ENCODE peak calls at places on chromosomes 5 and 9, in four cellular contexts. G is Caki2, C is GM04504, X is T1000. L is an unnamed sample.

GRCh38 chr9:130870491-130871381 is 25.9 kb downstream of the QRFP start:
- DNase-seq in G (peak; percentile 60), C (no peak), X (no peak), L (no peak)

GRCh38 chr5:151130922-151131891 is 26.4 kb downstream of the ANXA6 start:
- DNase-seq in G (no peak), C (no peak), X (no peak), L (no peak)

GRCh38 chr9:71003346-71003745 is 118.1 kb downstream of the TRPM3 start:
- DNase-seq in G (no peak), C (no peak), X (no peak), L (no peak)

GRCh38 chr5:41649659-41650058 is 139.3 kb upstream of the PLCXD3 start:
- DNase-seq in G (peak; percentile 17), C (no peak), X (no peak), L (no peak)

GRCh38 chr5:55063220-55063863 is 39.1 kb upstream of the GZMA start:
- DNase-seq in G (no peak), C (peak; percentile 18), X (no peak), L (no peak)

GRCh38 chr5:150113047-150113744 is 26.8 kb upstream of the CSF1R start:
- DNase-seq in G (no peak), C (no peak), X (no peak), L (no peak)

GRCh38 chr9:68507098-68507795 is 33.4 kb downstream of the TMEM252 start:
- DNase-seq in G (peak; percentile 19), C (no peak), X (no peak), L (no peak)

GRCh38 chr5:50975840-50976239 is 309.4 kb downstream of the PARP8 start:
- DNase-seq in G (no peak), C (no peak), X (no peak), L (no peak)

GRCh38 chr9:88342246-88342645 is 46.0 kb upstream of the SPIN1 start:
- DNase-seq in G (no peak), C (no peak), X (no peak), L (no peak)

GRCh38 chr5:108379722-108380530 is 2.0 kb downstream of the FBXL17 start:
- DNase-seq in G (no peak), C (no peak), X (no peak), L (no peak)

GRCh38 chr5:75337366-75338021 is 474 bp downstream of the HMGCR start:
- DNase-seq in G (peak; percentile 23), C (no peak), X (no peak), L (peak; percentile 70)

GRCh38 chr9:128055222-128056040 is 11.7 kb downstream of the NAIF1 start:
- DNase-seq in G (no peak), C (no peak), X (no peak), L (no peak)

GRCh38 chr5:1789838-1790462 is 9.7 kb downstream of the MRPL36 start:
- DNase-seq in G (no peak), C (no peak), X (no peak), L (no peak)

GRCh38 chr5:96533371-96533770 is 100.3 kb upstream of the PCSK1 start:
- DNase-seq in G (no peak), C (no peak), X (no peak), L (no peak)

GRCh38 chr5:173707392-173707791 is 90.9 kb upstream of the BOD1 start:
- DNase-seq in G (no peak), C (peak; percentile 61), X (peak; percentile 58), L (no peak)

GRCh38 chr9:104950838-104951237 is 22.9 kb upstream of the ABCA1 start:
- DNase-seq in G (no peak), C (no peak), X (no peak), L (no peak)

GRCh38 chr5:123951204-123951977 is 439.4 kb downstream of the CSNK1G3 start:
- DNase-seq in G (peak; percentile 27), C (peak; percentile 76), X (peak; percentile 31), L (no peak)

GRCh38 chr5:67020231-67020630 is 176.4 kb downstream of the CD180 start:
- DNase-seq in G (no peak), C (no peak), X (no peak), L (no peak)

GRCh38 chr5:55276771-55277170 is 30.7 kb downstream of the DHX29 start:
- DNase-seq in G (peak; percentile 41), C (peak; percentile 14), X (no peak), L (no peak)

GRCh38 chr9:120402741-120403542 is 177.0 kb downstream of the CDK5RAP2 start:
- DNase-seq in G (peak; percentile 98), C (peak; percentile 69), X (peak; percentile 84), L (peak; percentile 24)

GRCh38 chr5:82417776-82418607 is 139.8 kb upstream of the RPS23 start:
- DNase-seq in G (peak; percentile 37), C (no peak), X (no peak), L (no peak)

GRCh38 chr5:132751971-132752580 is 4.8 kb downstream of the CCNI2 start:
- DNase-seq in G (no peak), C (no peak), X (no peak), L (no peak)

GRCh38 chr5:151632524-151632923 is 41.4 kb upstream of the FAT2 start:
- DNase-seq in G (no peak), C (no peak), X (no peak), L (no peak)

GRCh38 chr5:150780816-150781221 is 2.3 kb downstream of the SMIM3 start:
- DNase-seq in G (no peak), C (peak; percentile 67), X (no peak), L (no peak)

GRCh38 chr5:164501344-164501743 is 995.9 kb downstream of the MAT2B start:
- DNase-seq in G (no peak), C (no peak), X (no peak), L (no peak)

GRCh38 chr5:138459311-138459710 is 6.0 kb upstream of the EGR1 start:
- DNase-seq in G (no peak), C (no peak), X (no peak), L (peak; percentile 90)

GRCh38 chr5:96614110-96614691 is 48.0 kb upstream of the CAST start:
- DNase-seq in G (peak; percentile 72), C (peak; percentile 88), X (peak; percentile 68), L (no peak)

GRCh38 chr5:111734013-111734412 is 23.0 kb downstream of the NREP start:
- DNase-seq in G (no peak), C (no peak), X (no peak), L (no peak)

GRCh38 chr5:41856644-41857491 is 13.4 kb downstream of the OXCT1 start:
- DNase-seq in G (peak; percentile 37), C (no peak), X (peak; percentile 38), L (peak; percentile 1)

GRCh38 chr5:157026789-157027424 is 32.0 kb downstream of the HAVCR1 start:
- DNase-seq in G (no peak), C (no peak), X (no peak), L (no peak)

GRCh38 chr5:132446621-132447020 is 44.0 kb downstream of the IRF1 start:
- DNase-seq in G (no peak), C (peak; percentile 86), X (no peak), L (no peak)

GRCh38 chr9:134364391-134365114 is 38.3 kb downstream of the RXRA start:
- DNase-seq in G (no peak), C (no peak), X (no peak), L (no peak)

GRCh38 chr9:34585946-34586705 is 3.4 kb downstream of the CNTFR start:
- DNase-seq in G (no peak), C (no peak), X (no peak), L (no peak)

GRCh38 chr9:77751341-77752091 is 103.4 kb upstream of the GNA14 start:
- DNase-seq in G (peak; percentile 18), C (peak; percentile 58), X (peak; percentile 7), L (no peak)

GRCh38 chr5:177270653-177271052 is 32.9 kb downstream of the RAB24 start:
- DNase-seq in G (no peak), C (no peak), X (no peak), L (no peak)

GRCh38 chr5:26121343-26121742 is 917.0 kb downstream of the CDH9 start:
- DNase-seq in G (no peak), C (no peak), X (no peak), L (no peak)

GRCh38 chr5:113215401-113216060 is 219.3 kb downstream of the TSSK1B start:
- DNase-seq in G (no peak), C (no peak), X (no peak), L (no peak)

GRCh38 chr5:170269579-170269978 is 28.0 kb downstream of the LCP2 start:
- DNase-seq in G (peak; percentile 44), C (no peak), X (no peak), L (no peak)

L was measured in NK-92 treated with Interleukin-12 subunit alpha and Interleukin-12 subunit beta, amount 100 ng/mL, for 24 hours.